ENCODE peak calls at places on chromosomes 7 and 10, in six cellular contexts. One of them, this sample, is unnamed.

GRCh38 chr7:45024126-45024744 is 24.2 kb downstream of the CCM2 start:
- DNase-seq in H7: no peak
- DNase-seq in NCI-H1436: no peak
- DNase-seq in small intestine: no peak
- DNase-seq in dermis blood vessel endothelial cell: no peak
- DNase-seq in fibroblast of pulmonary artery: no peak
- DNase-seq in this sample: no peak

GRCh38 chr7:147519062-147519461 is 1071.5 kb upstream of the C7orf33 start:
- DNase-seq in H7: no peak
- DNase-seq in NCI-H1436: no peak
- DNase-seq in small intestine: no peak
- DNase-seq in dermis blood vessel endothelial cell: no peak
- DNase-seq in fibroblast of pulmonary artery: no peak
- DNase-seq in this sample: no peak

GRCh38 chr7:2863461-2864066 is 19.5 kb upstream of the GNA12 start:
- DNase-seq in H7: peak; percentile 49
- DNase-seq in NCI-H1436: no peak
- DNase-seq in small intestine: peak; percentile 63
- DNase-seq in dermis blood vessel endothelial cell: peak; percentile 92
- DNase-seq in fibroblast of pulmonary artery: peak; percentile 99
- DNase-seq in this sample: peak; percentile 97

GRCh38 chr7:55996856-55997500 is 32.6 kb downstream of the NIPSNAP2 start:
- DNase-seq in H7: no peak
- DNase-seq in NCI-H1436: no peak
- DNase-seq in small intestine: no peak
- DNase-seq in dermis blood vessel endothelial cell: no peak
- DNase-seq in fibroblast of pulmonary artery: no peak
- DNase-seq in this sample: no peak

GRCh38 chr7:452230-452751 is 67.4 kb downstream of the PDGFA start:
- DNase-seq in H7: peak; percentile 94
- DNase-seq in NCI-H1436: no peak
- DNase-seq in small intestine: no peak
- DNase-seq in dermis blood vessel endothelial cell: no peak
- DNase-seq in fibroblast of pulmonary artery: peak; percentile 81
- DNase-seq in this sample: peak; percentile 54

GRCh38 chr7:33494473-33494872 is 365.1 kb downstream of the BBS9 start:
- DNase-seq in H7: peak; percentile 7
- DNase-seq in NCI-H1436: no peak
- DNase-seq in small intestine: no peak
- DNase-seq in dermis blood vessel endothelial cell: no peak
- DNase-seq in fibroblast of pulmonary artery: peak; percentile 20
- DNase-seq in this sample: no peak

GRCh38 chr10:59176241-59177030 is at the start of gene PHYHIPL:
- DNase-seq in H7: peak; percentile 69
- DNase-seq in NCI-H1436: peak; percentile 81
- DNase-seq in small intestine: peak; percentile 83
- DNase-seq in dermis blood vessel endothelial cell: no peak
- DNase-seq in fibroblast of pulmonary artery: no peak
- DNase-seq in this sample: no peak

GRCh38 chr10:28922127-28922526 is 244.8 kb downstream of the BAMBI start:
- DNase-seq in H7: peak; percentile 46
- DNase-seq in NCI-H1436: no peak
- DNase-seq in small intestine: no peak
- DNase-seq in dermis blood vessel endothelial cell: no peak
- DNase-seq in fibroblast of pulmonary artery: no peak
- DNase-seq in this sample: peak; percentile 75

GRCh38 chr10:58796834-58797233 is 284.2 kb downstream of the BICC1 start:
- DNase-seq in H7: no peak
- DNase-seq in NCI-H1436: peak; percentile 53
- DNase-seq in small intestine: no peak
- DNase-seq in dermis blood vessel endothelial cell: no peak
- DNase-seq in fibroblast of pulmonary artery: no peak
- DNase-seq in this sample: no peak

GRCh38 chr7:141737118-141737835 is 881 bp upstream of the SSBP1 start:
- DNase-seq in H7: no peak
- DNase-seq in NCI-H1436: peak; percentile 10
- DNase-seq in small intestine: peak; percentile 74
- DNase-seq in dermis blood vessel endothelial cell: peak; percentile 30
- DNase-seq in fibroblast of pulmonary artery: peak; percentile 23
- DNase-seq in this sample: no peak

GRCh38 chr7:157668221-157668883 is 331.5 kb downstream of the DNAJB6 start:
- DNase-seq in H7: peak; percentile 67
- DNase-seq in NCI-H1436: no peak
- DNase-seq in small intestine: no peak
- DNase-seq in dermis blood vessel endothelial cell: no peak
- DNase-seq in fibroblast of pulmonary artery: no peak
- DNase-seq in this sample: no peak

GRCh38 chr7:99504281-99504602 is 220 bp upstream of the ZKSCAN5 start:
- DNase-seq in H7: peak; percentile 98
- DNase-seq in NCI-H1436: peak; percentile 97
- DNase-seq in small intestine: no peak
- DNase-seq in dermis blood vessel endothelial cell: peak; percentile 98
- DNase-seq in fibroblast of pulmonary artery: no peak
- DNase-seq in this sample: no peak

GRCh38 chr7:17015575-17015974 is 133.8 kb upstream of the AGR3 start:
- DNase-seq in H7: no peak
- DNase-seq in NCI-H1436: no peak
- DNase-seq in small intestine: no peak
- DNase-seq in dermis blood vessel endothelial cell: no peak
- DNase-seq in fibroblast of pulmonary artery: peak; percentile 52
- DNase-seq in this sample: peak; percentile 80

GRCh38 chr10:6134099-6134880 is 45.5 kb downstream of the RBM17 start:
- DNase-seq in H7: no peak
- DNase-seq in NCI-H1436: no peak
- DNase-seq in small intestine: no peak
- DNase-seq in dermis blood vessel endothelial cell: no peak
- DNase-seq in fibroblast of pulmonary artery: no peak
- DNase-seq in this sample: no peak